ENCODE peak calls at places on chromosomes 5 and 9, in six cellular contexts. X is GM12865, J is omental fat pad, I is fibroblast of mammary gland, H is left ventricle myocardium inferior, W is HL-60. E is an unnamed sample.

GRCh38 chr5:20572560-20572959 is 584.6 kb upstream of the CDH18 start:
- DNase-seq in I (peak; percentile 56), H (no peak), J (no peak), W (no peak), X (no peak), E (no peak)

GRCh38 chr5:59489551-59489950 is 404.0 kb downstream of the PDE4D start:
- DNase-seq in J (no peak), I (peak; percentile 27), H (no peak), X (no peak), W (no peak), E (no peak)

GRCh38 chr9:129145841-129146292 is 32.2 kb downstream of the IER5L start:
- DNase-seq in X (no peak), H (peak; percentile 61), I (peak; percentile 97), J (no peak), W (no peak), E (no peak)

GRCh38 chr9:33785914-33786313 is 9.4 kb upstream of the PRSS3 start:
- DNase-seq in X (peak; percentile 47), H (no peak), W (no peak), J (no peak), I (peak; percentile 36), E (no peak)

GRCh38 chr5:178324481-178325310 is 92.1 kb upstream of the PHYKPL start:
- DNase-seq in J (no peak), W (no peak), I (no peak), H (no peak), X (peak; percentile 92), E (peak; percentile 67)

GRCh38 chr5:142248853-142249462 is 75.9 kb downstream of the SPRY4 start:
- DNase-seq in H (peak; percentile 67), J (no peak), X (no peak), W (no peak), I (peak; percentile 51), E (no peak)

GRCh38 chr5:148229840-148230239 is 8.5 kb upstream of the MARCOL start:
- DNase-seq in J (no peak), H (no peak), X (no peak), I (no peak), W (no peak), E (no peak)

GRCh38 chr9:129569506-129570449 is 51.1 kb downstream of the C9orf50 start:
- DNase-seq in X (peak; percentile 26), W (no peak), I (peak; percentile 50), H (no peak), J (no peak), E (peak; percentile 45)

GRCh38 chr5:90894866-90895420 is 336.3 kb downstream of the ADGRV1 start:
- DNase-seq in J (no peak), W (no peak), H (no peak), I (no peak), X (no peak), E (no peak)

GRCh38 chr5:147482426-147483196 is 27.3 kb downstream of the DPYSL3 start:
- DNase-seq in J (no peak), X (no peak), H (no peak), W (no peak), I (no peak), E (no peak)

GRCh38 chr9:117725426-117725887 is 21.3 kb downstream of the TLR4 start:
- DNase-seq in J (no peak), I (peak; percentile 68), W (peak; percentile 85), X (no peak), H (no peak), E (no peak)

GRCh38 chr5:178460598-178461425 is 129.4 kb downstream of the COL23A1 start:
- DNase-seq in J (peak; percentile 69), H (peak; percentile 82), X (peak; percentile 44), I (peak; percentile 3), W (peak; percentile 82), E (peak; percentile 47)

GRCh38 chr9:108609895-108610253 is 245.9 kb downstream of the ACTL7B start:
- DNase-seq in I (no peak), H (no peak), J (no peak), W (no peak), X (no peak), E (no peak)

GRCh38 chr9:95721132-95721531 is 154.4 kb upstream of the ERCC6L2 start:
- DNase-seq in W (no peak), J (no peak), X (no peak), I (no peak), H (no peak), E (no peak)

GRCh38 chr5:145825751-145826180 is 9.4 kb downstream of the PRELID2 start:
- DNase-seq in X (peak; percentile 51), J (no peak), W (peak; percentile 9), H (no peak), I (peak; percentile 70), E (peak; percentile 30)

GRCh38 chr5:139742173-139742903 is 53.3 kb upstream of the PSD2 start:
- DNase-seq in J (no peak), X (no peak), W (no peak), H (no peak), I (no peak), E (no peak)

GRCh38 chr5:56270058-56270457 is 36.9 kb upstream of the ANKRD55 start:
- DNase-seq in J (no peak), X (peak; percentile 7), I (no peak), H (no peak), W (no peak), E (no peak)

GRCh38 chr5:41748631-41749030 is 121.6 kb downstream of the OXCT1 start:
- DNase-seq in H (no peak), W (no peak), I (peak; percentile 74), J (no peak), X (peak; percentile 88), E (peak; percentile 38)

GRCh38 chr5:149636861-149637246 is 55.6 kb downstream of the ARHGEF37 start:
- DNase-seq in J (no peak), W (no peak), I (peak; percentile 76), H (no peak), X (peak; percentile 80), E (peak; percentile 71)

GRCh38 chr9:69186841-69187611 is 12.9 kb downstream of the TJP2 start:
- DNase-seq in I (peak; percentile 50), H (no peak), X (no peak), J (no peak), W (no peak), E (no peak)

DNA sequence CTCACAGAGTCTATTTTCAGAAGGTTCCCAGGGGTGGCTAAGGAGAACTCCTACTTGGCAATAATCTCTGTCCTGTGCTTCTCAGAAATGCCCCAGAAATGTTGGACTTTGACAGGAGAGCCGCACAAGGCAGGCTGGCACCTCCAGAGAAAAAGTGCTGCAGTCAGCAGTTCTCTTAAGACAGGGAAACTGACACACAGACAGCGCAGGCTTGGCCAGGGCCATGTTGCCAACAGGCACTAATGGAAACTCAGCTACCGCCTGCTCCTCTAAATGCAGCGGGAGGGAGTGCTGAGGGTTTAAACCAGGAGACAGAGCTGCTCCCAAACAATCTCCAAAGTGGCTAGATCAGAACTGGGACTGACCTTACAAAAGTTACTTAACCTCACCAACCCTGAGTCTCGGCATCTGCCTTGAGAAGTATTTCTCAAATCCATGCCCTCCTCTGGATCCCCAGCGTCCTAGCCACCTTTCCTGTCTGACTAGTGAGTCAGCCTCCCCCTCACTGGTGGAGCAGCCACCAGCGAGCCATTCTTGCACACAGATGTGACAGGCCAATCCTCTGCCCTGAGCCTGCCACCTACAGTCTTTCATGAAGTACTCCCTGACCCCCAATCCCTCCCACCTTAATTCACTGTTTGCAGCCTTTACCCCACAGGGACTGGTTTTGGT is 186.4 kb downstream of the CDK5RAP2 start:
- DNase-seq in I (peak; percentile 64), J (no peak), H (no peak), W (no peak), X (no peak), E (no peak)
- TF ChIP-seq CTCF in I (no peak), J (no peak), H (no peak), W (no peak), X (no peak), E (no peak)

DNA sequence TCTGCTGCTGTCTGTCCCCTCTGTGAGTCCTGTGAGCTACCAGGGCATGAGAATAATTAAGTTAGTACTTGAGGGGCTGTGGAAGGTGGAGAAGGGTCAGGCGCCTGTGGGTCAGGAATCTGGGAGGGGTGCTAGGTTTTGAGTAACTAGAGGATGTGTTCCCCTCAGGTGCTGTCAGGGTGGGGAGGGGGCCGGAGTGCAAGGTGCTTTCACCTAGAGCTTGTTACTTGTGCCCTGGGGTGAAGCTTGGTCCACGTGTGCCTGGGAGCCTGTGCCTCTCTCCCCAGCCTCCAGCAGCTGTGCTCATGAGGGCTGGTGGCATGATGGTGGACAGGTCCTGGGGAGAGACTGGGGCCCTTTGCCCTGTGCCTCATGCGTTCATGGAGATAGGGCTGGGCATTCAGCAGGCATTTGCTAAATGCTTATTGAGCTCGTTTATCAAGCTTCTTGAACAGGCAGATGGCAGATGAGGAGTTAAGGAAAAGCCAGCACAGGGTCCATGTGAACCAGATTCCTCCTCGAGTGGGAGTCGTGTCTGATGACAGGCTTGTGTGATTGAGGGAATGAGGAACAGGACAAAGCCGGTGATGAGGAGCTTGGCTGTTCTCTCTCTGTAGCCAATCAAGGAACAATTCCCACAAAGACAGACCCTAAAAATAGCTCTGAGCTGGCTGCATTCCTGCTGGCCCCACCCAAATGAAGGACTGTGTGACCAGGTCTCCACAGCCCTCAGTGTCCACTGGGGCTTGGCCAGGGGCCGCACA is 40.9 kb downstream of the CACNA1B start:
- DNase-seq in J (no peak), X (no peak), I (no peak), H (peak; percentile 18), W (no peak), E (peak; percentile 17)
- TF ChIP-seq CTCF in J (no peak), X (no peak), I (no peak), H (no peak), W (no peak), E (no peak)

GRCh38 chr5:132011561-132012384 is at the start of gene ACSL6:
- DNase-seq in I (no peak), H (no peak), X (no peak), J (no peak), W (no peak), E (peak; percentile 43)
- TF ChIP-seq CTCF in I (no peak), H (no peak), X (no peak), J (no peak), W (no peak), E (no peak)

GRCh38 chr9:15278839-15279238 is 28.2 kb downstream of the TTC39B start:
- DNase-seq in I (no peak), X (no peak), J (no peak), H (no peak), W (no peak), E (no peak)

GRCh38 chr9:15276328-15276969 is 30.6 kb downstream of the TTC39B start:
- DNase-seq in H (no peak), W (no peak), X (no peak), J (no peak), I (no peak), E (no peak)

GRCh38 chr9:15278290-15278689 is 28.7 kb downstream of the TTC39B start:
- DNase-seq in I (no peak), X (no peak), H (no peak), J (no peak), W (no peak), E (no peak)

GRCh38 chr9:15280647-15281046 is 26.4 kb downstream of the TTC39B start:
- DNase-seq in H (no peak), I (no peak), X (no peak), J (no peak), W (no peak), E (no peak)

DNA sequence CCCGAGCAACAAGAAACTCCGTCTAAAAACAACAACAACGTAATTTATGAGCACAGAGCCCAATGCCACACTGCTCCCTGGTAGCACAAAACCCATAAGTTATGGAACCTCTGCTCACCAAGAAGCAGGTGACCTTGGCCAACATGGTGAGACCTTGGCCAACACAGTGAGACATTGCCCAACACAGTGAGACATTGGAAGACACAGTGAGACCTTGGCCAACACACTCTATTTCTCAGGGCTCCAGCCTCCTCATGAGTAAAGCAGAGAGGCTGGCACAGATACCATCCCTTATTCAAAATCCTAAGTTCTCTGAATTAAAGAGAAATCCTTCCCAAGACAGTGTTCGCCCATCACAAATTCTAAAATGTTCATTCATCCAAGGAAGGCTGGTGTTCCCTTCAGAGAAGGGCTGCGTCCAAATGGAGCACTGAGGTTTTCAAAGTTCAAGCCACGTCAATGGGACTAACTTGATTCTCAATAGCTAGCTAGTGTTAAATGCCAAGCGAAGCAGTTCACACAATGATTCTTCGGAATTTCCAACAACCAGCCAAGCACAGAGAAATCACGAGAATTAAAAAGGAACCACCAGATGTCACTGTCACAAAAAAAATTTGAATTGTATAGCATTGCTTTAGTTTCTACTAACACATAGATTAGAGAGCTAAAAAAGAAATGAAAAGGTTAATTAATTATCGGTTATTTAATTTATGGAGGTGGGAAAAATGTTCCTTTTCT is 29.4 kb downstream of the TTC39B start:
- DNase-seq in I (peak; percentile 45), H (no peak), J (no peak), W (no peak), X (peak; percentile 33), E (peak; percentile 29)
- TF ChIP-seq CTCF in I (peak; percentile 29), H (peak; percentile 57), J (no peak), W (no peak), X (peak; percentile 12), E (peak; percentile 36)

E was measured in GM13977.